ENCODE peak calls at places on chromosome 19, in ten cellular contexts. V is epithelial cell of esophagus, G is fibroblast of the aortic adventitia, T is foreskin keratinocyte, S is nephron progenitor cell, Z is progenitor cell of endocrine pancreas, P is GM12865, K is MCF 10A, D is psoas muscle, Y is heart right ventricle. I is an unnamed sample.

GRCh38 chr19:3262362-3262761 is 37.9 kb downstream of the CELF5 start:
- DNase-seq in G (no peak), S (no peak), D (no peak), Y (no peak), V (no peak), Z (no peak), K (no peak), P (no peak), T (no peak), I (no peak)

GRCh38 chr19:48698046-48698445 is 2.3 kb downstream of the FUT2 start:
- DNase-seq in V (peak), D (no peak), G (peak), P (no peak), S (no peak), Y (no peak), Z (no peak), K (peak), T (peak), I (peak)

GRCh38 chr19:54338521-54338920 is 441 bp downstream of the LILRA4 start:
- DNase-seq in Y (no peak), G (no peak), P (no peak), T (no peak), Z (no peak), K (no peak), V (no peak), S (no peak), D (no peak), I (no peak)

GRCh38 chr19:4361152-4362037 is 18.0 kb downstream of the MPND start:
- DNase-seq in S (no peak), P (no peak), D (no peak), K (no peak), Z (no peak), V (no peak), T (no peak), G (no peak), Y (no peak), I (no peak)

GRCh38 chr19:16477311-16477710 is 5.5 kb upstream of the EPS15L1 start:
- DNase-seq in V (no peak), K (no peak), P (no peak), G (no peak), T (no peak), Y (no peak), S (no peak), D (no peak), Z (no peak), I (no peak)

GRCh38 chr19:54160182-54160811 is 776 bp upstream of the LENG1 start:
- DNase-seq in T (no peak), S (no peak), P (no peak), V (no peak), D (no peak), K (no peak), G (peak), Z (no peak), Y (no peak), I (peak)

GRCh38 chr19:54035215-54036178 is 28.2 kb downstream of the VSTM1 start:
- DNase-seq in Y (no peak), D (no peak), S (no peak), Z (no peak), T (peak), P (no peak), G (peak), V (peak), K (peak), I (peak)

GRCh38 chr19:19459707-19460251 is 54.3 kb downstream of the GATAD2A start:
- DNase-seq in K (peak), Y (no peak), G (peak), S (no peak), P (peak), D (no peak), V (peak), Z (no peak), T (peak), I (peak)

GRCh38 chr19:48913114-48913513 is 13.0 kb downstream of the NUCB1 start:
- DNase-seq in Z (no peak), Y (no peak), K (no peak), P (no peak), D (no peak), V (no peak), G (no peak), T (no peak), S (no peak), I (no peak)

GRCh38 chr19:17977073-17977472 is 10.2 kb downstream of the KCNN1 start:
- DNase-seq in S (no peak), Z (no peak), D (no peak), P (no peak), T (no peak), K (no peak), Y (no peak), G (no peak), V (no peak), I (no peak)

GRCh38 chr19:46863818-46864629 is 3.2 kb downstream of the ARHGAP35 start:
- DNase-seq in G (peak), K (peak), Y (no peak), P (no peak), Z (no peak), T (no peak), S (peak), D (no peak), V (peak), I (peak)

GRCh38 chr19:31675187-31675913 is 326.1 kb upstream of the TSHZ3 start:
- DNase-seq in S (no peak), P (no peak), T (peak), K (no peak), V (no peak), D (no peak), Y (no peak), Z (no peak), G (peak), I (peak)

GRCh38 chr19:30649149-30649548 is 277.0 kb downstream of the ZNF536 start:
- DNase-seq in K (no peak), Z (no peak), Y (no peak), P (no peak), T (no peak), V (no peak), G (no peak), S (no peak), D (no peak), I (no peak)

GRCh38 chr19:39144487-39145071 is 19.0 kb downstream of the PAK4 start:
- DNase-seq in T (no peak), Y (no peak), G (peak), D (no peak), K (no peak), V (no peak), S (no peak), P (no peak), Z (no peak), I (no peak)

GRCh38 chr19:42428676-42429075 is 1.5 kb upstream of the LIPE start:
- DNase-seq in T (no peak), S (no peak), K (no peak), Y (no peak), D (no peak), G (no peak), P (no peak), V (no peak), Z (no peak), I (no peak)

GRCh38 chr19:42435316-42435715 is 7.4 kb downstream of the CXCL17 start:
- DNase-seq in V (no peak), Z (no peak), S (no peak), K (no peak), D (no peak), Y (no peak), P (no peak), T (no peak), G (no peak), I (no peak)

GRCh38 chr19:42431486-42431885 is 4.3 kb upstream of the LIPE start:
- DNase-seq in P (no peak), V (no peak), S (no peak), G (no peak), Z (no peak), Y (no peak), T (no peak), D (no peak), K (no peak), I (no peak)

GRCh38 chr19:42436006-42436405 is 6.7 kb downstream of the CXCL17 start:
- DNase-seq in D (no peak), V (no peak), Y (no peak), T (no peak), G (peak), K (no peak), S (no peak), P (no peak), Z (no peak), I (peak)

DNA sequence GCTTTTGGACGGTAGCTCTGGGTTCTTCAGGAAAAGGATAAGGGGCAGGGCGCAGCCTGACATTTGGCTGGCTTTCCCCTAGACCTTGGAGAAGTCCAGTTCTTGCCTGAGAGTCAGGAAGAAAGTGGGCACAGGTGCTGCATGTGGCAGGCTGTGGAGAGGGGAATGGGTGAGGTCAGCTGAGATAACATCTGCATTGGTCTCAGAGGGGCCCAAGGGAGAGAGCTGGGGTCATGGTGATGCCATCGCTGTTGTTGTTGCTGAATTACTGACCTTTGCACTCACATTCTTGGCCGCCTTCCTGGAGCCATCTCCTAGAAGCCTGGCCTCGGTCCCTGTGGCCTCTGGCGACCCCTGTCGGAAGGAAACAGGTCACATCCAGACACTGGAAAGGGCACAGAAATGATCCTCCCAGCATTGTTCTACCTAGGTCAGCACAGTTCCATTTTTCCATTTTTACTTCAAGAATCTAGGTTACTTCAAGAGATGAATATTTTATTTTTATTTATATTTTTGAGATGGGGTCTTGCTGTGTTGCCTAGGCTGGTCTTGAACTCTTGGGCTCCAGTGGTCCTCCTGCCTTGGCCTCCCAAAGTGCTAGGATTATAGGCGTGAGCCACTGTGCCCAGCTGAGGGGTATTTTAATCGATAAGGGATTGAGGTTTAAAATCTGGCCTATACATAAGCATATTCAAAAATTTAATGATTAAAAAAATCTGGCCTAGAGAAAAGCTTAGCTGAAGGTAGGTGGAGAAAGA is 6.5 kb upstream of the LIPE start:
- DNase-seq in T (no peak), Y (peak), Z (peak), P (peak), D (peak), V (peak), K (peak), G (peak), S (peak), I (peak)
- TF ChIP-seq CTCF in T (peak), Y (peak), Z (peak), P (peak), D (peak), V (peak), K (peak), G (peak), S (peak), I (peak)

DNA sequence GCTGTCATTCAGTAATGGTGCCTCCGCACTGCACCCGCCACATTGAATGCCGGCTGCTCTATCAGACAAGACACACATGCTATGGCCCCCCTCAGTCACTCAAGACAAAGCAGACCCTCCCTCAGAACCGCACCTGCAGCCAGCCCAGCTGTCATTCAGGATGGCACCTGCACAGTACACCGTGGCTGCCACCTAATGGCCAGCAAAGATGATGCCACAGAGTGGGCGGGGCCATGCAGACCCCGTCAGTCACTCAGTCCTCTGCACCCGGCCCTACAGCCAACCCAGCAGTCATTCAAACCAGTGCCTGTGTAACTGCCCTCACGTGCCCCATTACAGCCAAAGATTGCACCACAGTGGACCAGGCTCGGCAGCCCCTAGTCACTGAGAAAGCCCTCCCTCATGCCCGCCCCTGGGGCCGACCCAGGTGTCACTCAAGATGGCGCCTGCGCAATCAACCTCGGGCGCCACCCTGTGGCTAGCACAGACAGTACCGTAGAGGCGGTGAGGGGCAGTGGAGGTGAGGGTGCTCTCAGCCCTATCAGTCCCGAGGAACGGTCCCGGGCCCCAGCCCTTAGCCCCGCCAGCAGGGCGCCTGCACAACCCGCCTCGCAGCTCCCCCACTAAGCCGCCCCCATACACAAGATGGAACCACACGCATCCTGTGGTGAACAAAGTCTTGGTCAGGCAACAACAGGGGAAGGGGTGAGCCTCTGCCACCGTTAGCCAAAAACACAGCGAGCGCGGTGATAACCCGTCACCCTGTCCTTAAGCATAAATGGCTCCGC is 2.4 kb downstream of the PEG3 start:
- DNase-seq in D (peak), P (no peak), G (no peak), Z (no peak), T (no peak), K (no peak), S (no peak), Y (peak), V (no peak), I (peak)
- TF ChIP-seq CTCF in D (peak), P (no peak), G (no peak), Z (no peak), T (peak), K (no peak), S (no peak), Y (peak), V (no peak), I (peak)

DNA sequence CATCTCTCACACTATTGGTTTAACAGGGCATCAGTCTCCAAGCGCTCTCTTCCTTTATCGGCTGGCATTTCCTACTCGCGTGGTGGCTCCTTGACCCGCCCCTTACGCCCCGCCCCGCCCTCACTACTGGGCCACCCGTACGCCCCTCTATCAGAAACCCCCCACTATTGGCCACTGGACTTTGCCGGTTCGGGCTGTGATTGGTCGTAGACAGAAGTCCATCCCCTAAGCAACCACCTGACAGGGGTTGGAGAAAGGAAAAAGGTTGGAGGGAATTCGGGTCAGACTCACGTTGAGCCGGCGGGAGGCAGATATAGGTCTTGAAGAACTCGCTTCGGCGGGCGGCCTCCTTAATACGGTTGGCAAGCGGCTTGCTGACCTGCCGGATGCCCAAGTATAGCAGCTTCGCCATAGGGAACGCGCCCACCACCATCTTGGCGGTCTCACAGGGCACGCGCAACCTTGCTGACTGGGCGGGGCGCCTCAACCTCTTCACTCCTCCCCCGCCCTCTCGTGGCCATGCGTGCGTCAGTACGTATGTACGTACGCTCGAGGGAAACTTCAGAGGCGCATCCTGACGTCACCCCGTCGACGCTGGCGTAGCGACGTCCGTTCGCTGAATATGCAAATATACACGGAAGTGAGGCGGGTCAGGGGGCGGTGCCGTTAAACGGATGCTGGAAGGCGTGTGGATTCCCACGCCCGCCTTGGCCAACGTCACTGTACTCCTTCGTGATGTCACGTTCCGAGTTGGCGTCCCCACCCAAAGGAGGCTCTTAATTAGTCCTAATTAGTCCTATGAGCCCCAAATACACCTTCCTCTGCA is at the start of gene OPA3:
- DNase-seq in K (peak), G (peak), D (peak), Y (peak), P (peak), V (peak), Z (peak), S (peak), T (peak), I (peak)
- TF ChIP-seq CTCF in K (no peak), G (no peak), D (no peak), Y (no peak), P (no peak), V (no peak), Z (peak), S (peak), T (peak), I (no peak)

GRCh38 chr19:29214411-29214810 is 1.5 kb upstream of the UQCRFS1 start:
- DNase-seq in V (no peak), G (no peak), S (no peak), Z (no peak), K (no peak), Y (no peak), T (no peak), D (no peak), P (no peak), I (no peak)

GRCh38 chr19:29216021-29216420 is 3.1 kb upstream of the UQCRFS1 start:
- DNase-seq in G (no peak), P (no peak), V (no peak), K (no peak), S (no peak), Z (no peak), T (no peak), D (no peak), Y (no peak), I (peak)

GRCh38 chr19:29211562-29212416 is 1.2 kb downstream of the UQCRFS1 start:
- DNase-seq in K (peak), V (peak), P (peak), Y (no peak), G (peak), Z (no peak), T (no peak), D (no peak), S (no peak), I (peak)

GRCh38 chr19:29215322-29215845 is 2.4 kb upstream of the UQCRFS1 start:
- DNase-seq in Y (no peak), T (no peak), Z (no peak), G (no peak), P (no peak), S (no peak), V (no peak), K (no peak), D (no peak), I (no peak)

GRCh38 chr19:29212614-29213573 is at the start of gene UQCRFS1:
- DNase-seq in T (peak), G (peak), Z (peak), Y (peak), K (peak), V (peak), S (peak), P (peak), D (peak), I (peak)
- TF ChIP-seq CTCF in T (peak), G (no peak), Z (no peak), Y (no peak), K (no peak), V (no peak), S (no peak), P (no peak), D (no peak), I (no peak)

GRCh38 chr19:42634409-42635232 is 39.9 kb upstream of the CEACAM8 start:
- DNase-seq in T (no peak), K (peak), G (peak), Y (no peak), D (no peak), S (no peak), P (peak), V (peak), Z (no peak), I (peak)

GRCh38 chr19:42629191-42629590 is 34.5 kb upstream of the CEACAM8 start:
- DNase-seq in D (no peak), T (no peak), P (no peak), Y (no peak), G (no peak), V (no peak), Z (no peak), S (no peak), K (no peak), I (no peak)

GRCh38 chr19:42635233-42635539 is 40.5 kb upstream of the CEACAM8 start:
- DNase-seq in K (no peak), T (no peak), Z (no peak), G (no peak), D (no peak), V (no peak), S (no peak), P (no peak), Y (no peak), I (no peak)
- TF ChIP-seq CTCF in K (no peak), T (no peak), Z (no peak), G (no peak), D (no peak), V (no peak), S (no peak), P (no peak), Y (no peak), I (no peak)

GRCh38 chr19:40806385-40807146 is 7.6 kb downstream of the EGLN2 start:
- DNase-seq in G (peak), P (peak), T (peak), S (peak), Y (peak), V (peak), D (peak), Z (peak), K (peak), I (peak)

GRCh38 chr19:40808021-40808325 is 9.0 kb downstream of the EGLN2 start:
- DNase-seq in P (no peak), D (no peak), K (no peak), Y (no peak), G (no peak), V (no peak), T (no peak), S (no peak), Z (no peak), I (no peak)

GRCh38 chr19:40808497-40808896 is 9.5 kb downstream of the EGLN2 start:
- DNase-seq in P (no peak), T (no peak), V (no peak), Z (no peak), S (no peak), G (no peak), D (no peak), Y (no peak), K (no peak), I (no peak)

GRCh38 chr19:40805258-40805868 is 6.4 kb downstream of the EGLN2 start:
- DNase-seq in T (no peak), P (no peak), V (no peak), K (no peak), D (no peak), G (no peak), Y (peak), Z (no peak), S (no peak), I (no peak)

DNA sequence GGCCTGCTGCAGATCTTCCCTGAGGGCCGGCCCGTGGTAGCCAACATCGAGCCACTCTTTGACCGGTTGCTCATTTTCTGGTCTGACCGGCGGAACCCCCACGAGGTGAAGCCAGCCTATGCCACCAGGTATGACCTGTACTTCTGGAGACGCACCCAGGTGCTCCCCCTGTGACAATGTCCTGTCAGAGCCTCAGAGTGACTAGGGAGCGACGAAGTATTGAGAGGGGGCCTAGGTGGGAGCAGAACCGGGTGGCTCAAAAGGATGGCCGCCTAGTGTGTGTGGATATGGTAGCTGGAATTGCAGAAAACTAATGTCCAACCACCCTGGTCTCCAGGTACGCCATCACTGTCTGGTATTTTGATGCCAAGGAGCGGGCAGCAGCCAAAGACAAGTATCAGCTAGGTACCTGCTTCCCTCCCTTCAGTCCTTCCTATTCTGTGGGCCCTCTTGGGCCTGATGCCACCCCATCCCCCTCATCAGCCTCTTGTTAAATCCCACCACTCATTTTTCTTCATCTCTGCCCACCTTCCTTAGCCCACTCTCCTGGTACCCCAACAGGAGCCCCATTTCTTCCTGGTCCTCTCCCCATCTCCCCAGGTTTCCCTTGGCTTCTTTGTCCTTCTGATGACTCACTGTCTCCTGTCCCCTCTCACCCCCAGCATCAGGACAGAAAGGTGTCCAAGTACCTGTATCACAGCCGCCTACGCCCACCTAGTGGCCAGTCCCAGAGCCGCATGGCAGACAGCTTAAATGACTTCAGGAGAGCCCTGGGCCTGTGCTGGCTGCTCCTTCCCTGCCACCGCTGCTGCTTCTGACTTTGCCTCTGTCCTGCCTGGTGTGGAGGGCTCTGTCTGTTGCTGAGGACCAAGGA is 8.4 kb downstream of the EGLN2 start:
- DNase-seq in Z (no peak), K (peak), P (no peak), S (no peak), D (no peak), V (peak), G (no peak), T (no peak), Y (no peak), I (no peak)
- TF ChIP-seq CTCF in Z (peak), K (no peak), P (peak), S (peak), D (no peak), V (peak), G (peak), T (peak), Y (no peak), I (peak)

GRCh38 chr19:33676999-33677665 is 55.4 kb downstream of the CHST8 start:
- DNase-seq in Y (no peak), D (no peak), P (no peak), G (no peak), V (no peak), Z (no peak), K (no peak), T (no peak), S (no peak), I (no peak)
- TF ChIP-seq CTCF in Y (no peak), D (no peak), P (no peak), G (no peak), V (no peak), Z (no peak), K (no peak), T (no peak), S (no peak), I (no peak)

I was measured in fibroblast of villous mesenchyme.